ENCODE peak calls at places on chromosomes 12 and 14, in four cellular contexts. J is left ventricle myocardium inferior, T is astrocyte, E is GM23248. I is an unnamed sample.

GRCh38 chr12:77893918-77894317 is 63.2 kb downstream of the NAV3 start:
- DNase-seq in T (peak; percentile 26), E (no peak), J (no peak), I (no peak)

GRCh38 chr12:108180255-108181094 is 51.4 kb downstream of the WSCD2 start:
- DNase-seq in E (no peak), J (no peak), T (no peak), I (no peak)

GRCh38 chr12:96901175-96901574 is 5.9 kb upstream of the NEDD1 start:
- DNase-seq in E (no peak), J (no peak), T (no peak), I (no peak)

GRCh38 chr14:35480119-35480769 is 53.7 kb upstream of the INSM2 start:
- DNase-seq in T (peak; percentile 22), J (no peak), E (peak; percentile 12), I (no peak)

GRCh38 chr14:70754989-70755388 is 54.3 kb downstream of the MAP3K9 start:
- DNase-seq in E (peak; percentile 7), T (peak; percentile 60), J (no peak), I (no peak)

GRCh38 chr12:104339663-104340062 is 36.1 kb downstream of the EID3 start:
- DNase-seq in E (no peak), T (peak; percentile 57), J (no peak), I (no peak)

GRCh38 chr12:93883436-93884154 is 206.4 kb downstream of the CRADD start:
- DNase-seq in J (no peak), E (peak; percentile 91), T (peak; percentile 84), I (no peak)

GRCh38 chr12:57430117-57430930 is 519 bp downstream of the R3HDM2 start:
- DNase-seq in T (peak; percentile 26), E (peak; percentile 76), J (peak; percentile 53), I (peak; percentile 54)

GRCh38 chr12:66017736-66018135 is 112.8 kb downstream of the LLPH start:
- DNase-seq in T (no peak), J (no peak), E (no peak), I (no peak)

GRCh38 chr14:29803045-29803444 is 124.6 kb downstream of the PRKD1 start:
- DNase-seq in T (no peak), E (no peak), J (no peak), I (no peak)

GRCh38 chr14:77988966-77989365 is 181.2 kb upstream of the NRXN3 start:
- DNase-seq in J (peak; percentile 29), T (peak; percentile 97), E (peak; percentile 92), I (peak; percentile 86)

GRCh38 chr14:22555573-22556011 is 33.4 kb downstream of the DAD1 start:
- DNase-seq in E (peak; percentile 19), T (peak; percentile 64), J (no peak), I (no peak)

GRCh38 chr12:92784795-92785562 is 82.2 kb downstream of the PLEKHG7 start:
- DNase-seq in T (peak; percentile 70), J (no peak), E (peak; percentile 79), I (peak; percentile 3)

GRCh38 chr12:19369691-19370148 is 69.6 kb upstream of the AEBP2 start:
- DNase-seq in T (no peak), J (no peak), E (peak; percentile 70), I (no peak)

GRCh38 chr12:69238589-69239285 is 632 bp upstream of the CPSF6 start:
- DNase-seq in T (no peak), E (peak; percentile 5), J (no peak), I (no peak)

GRCh38 chr12:106753526-106753925 is 21.0 kb upstream of the RIC8B start:
- DNase-seq in J (no peak), T (no peak), E (no peak), I (no peak)

GRCh38 chr14:89466460-89466859 is 49.4 kb upstream of the FOXN3 start:
- DNase-seq in E (no peak), J (no peak), T (no peak), I (no peak)

GRCh38 chr14:68800361-68800760 is 7.5 kb upstream of the ZFP36L1 start:
- DNase-seq in T (no peak), E (peak; percentile 36), J (no peak), I (no peak)

GRCh38 chr12:13534645-13535398 is 338.3 kb downstream of the EMP1 start:
- DNase-seq in T (peak; percentile 1), J (peak; percentile 68), E (peak; percentile 66), I (peak; percentile 84)

GRCh38 chr14:71321556-71322315 is 414.5 kb downstream of the PCNX1 start:
- DNase-seq in E (peak; percentile 84), T (peak; percentile 72), J (no peak), I (no peak)

GRCh38 chr12:33825986-33826602 is 196.2 kb upstream of the ALG10 start:
- DNase-seq in J (no peak), T (no peak), E (no peak), I (no peak)

GRCh38 chr12:114855678-114856077 is 171.7 kb upstream of the TBX3 start:
- DNase-seq in E (no peak), J (no peak), T (no peak), I (no peak)

GRCh38 chr14:96267916-96268315 is 11.9 kb downstream of the BDKRB1 start:
- DNase-seq in J (no peak), T (no peak), E (peak; percentile 64), I (no peak)

GRCh38 chr14:96267336-96267735 is 11.3 kb downstream of the BDKRB1 start:
- DNase-seq in J (no peak), E (peak; percentile 71), T (peak; percentile 64), I (no peak)

GRCh38 chr14:96270565-96271420 is 14.8 kb downstream of the BDKRB1 start:
- DNase-seq in J (no peak), E (no peak), T (peak; percentile 64), I (no peak)

GRCh38 chr14:96268426-96269358 is 12.7 kb downstream of the BDKRB1 start:
- DNase-seq in T (peak; percentile 96), J (no peak), E (peak; percentile 99), I (no peak)

GRCh38 chr14:96269359-96269710 is 13.3 kb downstream of the BDKRB1 start:
- DNase-seq in J (no peak), E (no peak), T (no peak), I (no peak)
- H3K27ac ChIP-seq in J (no peak overlapping the region), E (peak overlapping the region; percentile 78), T (peak overlapping the region; percentile 53), I (no peak overlapping the region)

GRCh38 chr12:3378655-3379054 is 112.3 kb upstream of the PRMT8 start:
- DNase-seq in J (no peak), T (no peak), E (no peak), I (no peak)

GRCh38 chr12:3377056-3377455 is 113.9 kb upstream of the PRMT8 start:
- DNase-seq in T (no peak), E (no peak), J (no peak), I (no peak)

GRCh38 chr12:3381059-3382047 is 109.7 kb upstream of the PRMT8 start:
- DNase-seq in T (no peak), J (no peak), E (peak; percentile 1), I (no peak)

GRCh38 chr12:3379079-3379478 is 111.9 kb upstream of the PRMT8 start:
- DNase-seq in T (no peak), J (no peak), E (no peak), I (no peak)

GRCh38 chr12:3380200-3381020 is 110.6 kb upstream of the PRMT8 start:
- DNase-seq in T (no peak), E (peak; percentile 38), J (no peak), I (no peak)
- H3K27ac ChIP-seq in T (no peak overlapping the region), E (no peak overlapping the region), J (peak overlapping the region; percentile 28), I (no peak overlapping the region)

GRCh38 chr14:55101698-55102097 is 27.4 kb upstream of the LGALS3 start:
- DNase-seq in J (no peak), T (no peak), E (no peak), I (no peak)

GRCh38 chr14:55099741-55100140 is 29.3 kb upstream of the LGALS3 start:
- DNase-seq in E (peak; percentile 43), J (no peak), T (no peak), I (no peak)

GRCh38 chr14:55097894-55098560 is 31.0 kb upstream of the LGALS3 start:
- DNase-seq in T (no peak), J (no peak), E (peak; percentile 21), I (no peak)

GRCh38 chr14:55102141-55102547 is 26.9 kb upstream of the LGALS3 start:
- DNase-seq in E (peak; percentile 99), T (peak; percentile 98), J (peak; percentile 73), I (peak; percentile 19)

DNA sequence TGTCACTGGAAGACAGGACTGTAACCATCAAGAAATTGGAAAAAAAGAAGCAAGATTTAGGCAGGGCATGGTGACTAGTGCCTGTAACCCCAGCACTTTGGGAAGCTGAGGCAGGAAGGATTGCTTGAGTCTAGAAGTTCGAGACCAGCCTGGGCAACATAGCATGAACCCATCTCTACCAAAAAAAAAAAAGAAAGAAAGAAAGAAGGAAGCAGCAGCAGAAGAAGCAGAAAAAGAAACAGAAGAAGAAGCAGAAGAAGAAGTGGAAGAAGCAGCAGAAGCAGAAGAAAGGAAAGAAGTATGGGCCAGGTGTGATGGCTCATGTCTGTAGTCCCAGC is 30.5 kb upstream of the LGALS3 start:
- DNase-seq in E (no peak), J (no peak), T (no peak), I (no peak)
- H3K27ac ChIP-seq in E (no peak overlapping the region), J (peak overlapping the region; percentile 95), T (no peak overlapping the region), I (no peak overlapping the region)

DNA sequence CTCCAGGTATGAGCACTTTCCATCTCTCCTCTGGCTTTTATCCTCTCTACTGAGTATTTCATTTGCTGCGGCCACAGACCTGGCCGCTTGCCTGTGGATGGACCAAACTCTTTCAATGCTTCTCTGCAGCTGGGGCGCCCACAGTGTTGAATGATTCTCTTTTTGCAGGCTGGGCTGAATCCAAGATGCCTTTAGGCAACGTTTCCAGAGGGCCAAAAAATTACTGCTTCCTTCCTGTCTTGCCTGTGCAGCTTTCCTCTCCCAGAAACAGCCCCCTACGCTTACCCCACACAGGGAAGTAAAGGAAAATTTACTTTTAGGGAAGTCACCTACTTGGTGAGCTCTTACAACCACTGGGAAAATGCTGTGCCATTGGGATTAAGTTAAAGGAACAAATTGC is 55.6 kb upstream of the JDP2 start:
- DNase-seq in J (no peak), T (no peak), E (no peak), I (peak; percentile 71)
- H3K27ac ChIP-seq in J (no peak overlapping the region), T (no peak overlapping the region), E (no peak overlapping the region), I (peak overlapping the region; percentile 30)

DNA sequence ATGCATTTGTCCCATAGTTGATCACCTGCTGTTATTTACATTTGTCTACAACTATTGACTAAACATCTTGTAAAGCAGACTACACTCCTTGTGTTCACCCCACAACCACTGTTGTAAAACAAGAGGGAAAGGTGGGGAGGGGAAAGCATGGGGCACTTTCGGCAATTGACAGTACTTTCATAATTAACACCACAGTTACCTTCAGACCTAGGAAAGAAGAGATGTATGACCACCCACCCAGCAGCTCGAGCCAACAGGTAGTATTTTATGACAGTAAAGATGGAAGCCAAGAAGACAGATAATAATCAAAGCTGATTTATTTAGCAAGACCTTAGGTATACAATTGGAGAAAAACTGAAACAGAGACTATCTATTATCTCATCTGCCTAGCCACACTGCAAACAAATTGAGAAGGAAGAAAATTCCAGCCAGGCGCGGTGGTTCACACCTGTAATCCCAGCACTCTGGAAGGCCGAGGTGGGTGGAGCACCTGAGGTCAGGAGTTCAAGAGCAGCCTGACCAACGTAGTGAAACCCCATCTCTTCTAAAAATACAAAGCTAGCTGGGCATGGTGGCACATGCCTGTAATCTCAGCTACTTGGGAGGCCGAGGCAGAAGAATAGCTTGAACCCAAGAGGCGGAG is 11.2 kb downstream of the HECTD4 start:
- DNase-seq in J (no peak), E (no peak), T (no peak), I (no peak)
- H3K27ac ChIP-seq in J (no peak overlapping the region), E (no peak overlapping the region), T (no peak overlapping the region), I (no peak overlapping the region)

DNA sequence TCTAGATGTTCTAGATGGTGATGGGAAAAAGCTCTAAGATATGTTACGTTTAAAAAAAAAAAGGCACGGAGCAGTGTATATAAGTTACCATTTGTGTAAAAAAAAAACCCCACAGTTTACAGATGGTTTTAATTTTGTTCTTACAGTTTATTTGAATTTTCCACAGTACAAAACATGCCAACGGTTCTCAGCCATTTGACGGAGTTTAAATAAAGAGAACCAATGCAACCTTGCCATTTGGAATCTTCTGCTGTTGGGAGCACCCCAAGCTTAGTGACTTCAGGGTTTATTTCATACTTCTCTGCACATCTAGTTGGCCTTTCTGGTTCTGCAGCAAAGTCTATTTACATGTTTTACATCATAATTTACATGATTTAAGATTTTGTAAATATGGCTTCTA is 7.7 kb upstream of the HPD start:
- DNase-seq in J (no peak), E (no peak), T (no peak), I (no peak)
- H3K27ac ChIP-seq in J (no peak overlapping the region), E (no peak overlapping the region), T (no peak overlapping the region), I (no peak overlapping the region)